ENCODE peak calls at places on chromosomes 2 and 18, in nine cellular contexts. N is Karpas-422, G is IMR-90, Z is astrocyte, W is GM23248, F is DND-41, P is HCT116, I is PC-9, D is OCI-LY7. R is an unnamed sample.

GRCh38 chr18:62018034-62018760 is 125.4 kb upstream of the RNF152 start:
- DNase-seq in N (no peak), G (peak; percentile 95), Z (peak; percentile 65), W (peak; percentile 77), F (no peak), P (no peak), I (no peak), D (no peak), R (no peak)

GRCh38 chr2:104163611-104164157 is 690.2 kb upstream of the POU3F3 start:
- DNase-seq in N (no peak), G (no peak), Z (peak; percentile 23), W (no peak), F (no peak), P (no peak), I (no peak), D (no peak), R (no peak)

GRCh38 chr2:39121523-39122063 is 742 bp upstream of the SOS1 start:
- DNase-seq in N (peak; percentile 71), G (no peak), Z (no peak), W (peak; percentile 28), F (no peak), P (no peak), I (no peak), D (peak; percentile 37), R (peak; percentile 26)

GRCh38 chr2:178449700-178450573 is 1.0 kb downstream of the PRKRA start:
- DNase-seq in N (no peak), G (peak; percentile 11), Z (no peak), W (peak; percentile 40), F (no peak), P (no peak), I (no peak), D (peak; percentile 18), R (no peak)

GRCh38 chr18:58866261-58867232 is 1.9 kb downstream of the ZNF532 start:
- DNase-seq in N (no peak), G (no peak), Z (no peak), W (no peak), F (no peak), P (no peak), I (no peak), D (no peak), R (no peak)

GRCh38 chr18:57436193-57436964 is 1.2 kb downstream of the ONECUT2 start:
- DNase-seq in N (no peak), G (no peak), Z (no peak), W (no peak), F (no peak), P (no peak), I (no peak), D (no peak), R (peak; percentile 12)

GRCh38 chr2:76953733-76954347 is 568.3 kb downstream of the LRRTM4 start:
- DNase-seq in N (peak; percentile 92), G (peak; percentile 41), Z (peak; percentile 2), W (peak; percentile 41), F (peak; percentile 20), P (no peak), I (peak; percentile 13), D (peak; percentile 47), R (peak; percentile 89)

GRCh38 chr18:57813245-57813644 is 10.1 kb upstream of the ATP8B1 start:
- DNase-seq in N (no peak), G (peak; percentile 99), Z (peak; percentile 99), W (peak; percentile 93), F (no peak), P (peak; percentile 31), I (no peak), D (no peak), R (peak; percentile 84)

GRCh38 chr2:191051825-191052778 is 38.1 kb upstream of the STAT1 start:
- DNase-seq in N (peak; percentile 72), G (peak; percentile 74), Z (peak; percentile 40), W (peak; percentile 80), F (peak; percentile 42), P (peak; percentile 45), I (no peak), D (peak; percentile 61), R (peak; percentile 62)

GRCh38 chr2:28224648-28225471 is 167.8 kb upstream of the FOSL2 start:
- DNase-seq in N (no peak), G (peak; percentile 93), Z (peak; percentile 97), W (peak; percentile 82), F (peak; percentile 33), P (no peak), I (no peak), D (no peak), R (no peak)

GRCh38 chr2:62539892-62540785 is 34.1 kb upstream of the TMEM17 start:
- DNase-seq in N (no peak), G (no peak), Z (peak; percentile 8), W (peak; percentile 12), F (no peak), P (no peak), I (no peak), D (no peak), R (no peak)

GRCh38 chr2:128263902-128264331 is 54.8 kb downstream of the HS6ST1 start:
- DNase-seq in N (no peak), G (no peak), Z (no peak), W (no peak), F (no peak), P (no peak), I (no peak), D (no peak), R (no peak)

GRCh38 chr18:74806073-74806472 is 208.4 kb downstream of the ZNF407 start:
- DNase-seq in N (no peak), G (no peak), Z (no peak), W (no peak), F (no peak), P (peak; percentile 28), I (peak; percentile 38), D (no peak), R (peak; percentile 83)

GRCh38 chr2:12955864-12956263 is 239.1 kb downstream of the TRIB2 start:
- DNase-seq in N (no peak), G (no peak), Z (no peak), W (no peak), F (no peak), P (no peak), I (no peak), D (no peak), R (no peak)

GRCh38 chr2:109372171-109372568 is 241.6 kb downstream of the SEPTIN10 start:
- DNase-seq in N (no peak), G (no peak), Z (no peak), W (no peak), F (no peak), P (no peak), I (no peak), D (no peak), R (no peak)

DNA sequence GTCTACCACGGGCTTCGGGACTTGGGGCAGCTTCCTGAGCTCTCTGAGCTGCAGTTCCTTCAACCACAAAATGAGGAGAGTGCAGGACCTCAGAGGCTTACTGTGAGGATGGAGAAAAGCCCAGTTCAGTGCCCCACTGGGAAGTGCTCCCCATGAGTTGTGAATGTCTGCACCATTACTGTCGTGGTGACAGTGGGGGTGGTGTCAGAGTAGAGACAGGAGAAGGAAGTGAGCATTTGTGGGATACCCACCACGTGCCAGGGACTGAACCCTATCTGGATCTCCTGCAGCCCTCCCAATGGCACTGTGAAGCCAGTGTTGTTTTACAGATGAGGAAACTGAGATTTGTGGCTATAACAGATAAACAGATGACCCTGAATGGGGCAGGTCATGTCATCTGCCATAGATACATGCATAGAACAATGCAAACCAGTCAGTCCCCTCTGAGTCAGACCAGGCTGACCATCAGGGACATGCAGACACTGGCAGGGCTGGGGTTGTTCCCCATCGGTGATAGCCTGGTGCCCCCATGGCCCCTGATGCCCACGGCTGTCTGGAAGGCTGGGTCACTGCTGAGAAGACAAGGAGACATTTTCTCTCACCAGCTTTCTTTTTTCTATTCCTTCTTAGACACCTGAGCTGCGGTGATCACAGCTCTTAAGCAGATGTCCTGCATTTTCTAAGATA is 60.8 kb downstream of the EMILIN2 start:
- DNase-seq in N (no peak), G (no peak), Z (no peak), W (peak; percentile 21), F (peak; percentile 27), P (no peak), I (no peak), D (no peak), R (no peak)
- H3K4me3 ChIP-seq in N (no peak overlapping the region), G (no peak overlapping the region), Z (peak overlapping the region; percentile 62), W (peak overlapping the region; percentile 77), F (peak overlapping the region; percentile 81), P (peak overlapping the region; percentile 64), I (no peak overlapping the region), D (peak overlapping the region; percentile 61), R (peak overlapping the region; percentile 57)

GRCh38 chr2:127218843-127219715 is 1.0 kb downstream of the CYP27C1 start:
- DNase-seq in N (no peak), G (no peak), Z (no peak), W (peak; percentile 67), F (no peak), P (no peak), I (peak; percentile 34), D (no peak), R (peak; percentile 54)
- H3K4me2 ChIP-seq in N (no peak overlapping the region), G (peak overlapping the region; percentile 46), Z (peak overlapping the region; percentile 84), W (peak overlapping the region; percentile 93), F (no peak overlapping the region), P (no peak overlapping the region), I (peak overlapping the region; percentile 96), D (no peak overlapping the region), R (peak overlapping the region; percentile 88)

DNA sequence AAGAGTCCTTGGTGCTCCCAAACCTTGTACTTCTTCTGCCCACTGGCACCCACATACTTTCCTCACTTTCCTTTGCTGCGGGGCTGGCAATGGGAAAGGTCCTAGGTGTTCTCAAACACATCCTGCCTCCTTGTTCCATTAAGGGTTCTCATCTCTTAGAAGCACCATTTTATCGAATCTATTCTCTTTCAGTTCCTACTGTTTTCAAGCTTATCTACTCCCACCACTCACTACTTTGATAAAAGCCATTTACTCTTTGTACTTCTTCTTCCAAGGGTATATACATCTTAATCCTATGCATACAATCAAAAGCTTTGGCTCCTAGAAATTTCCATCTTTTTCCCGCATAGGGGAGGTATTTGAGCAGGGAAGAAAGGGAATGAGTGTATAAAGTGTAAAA is 77.1 kb upstream of the LRRTM1 start:
- DNase-seq in N (no peak), G (no peak), Z (no peak), W (no peak), F (no peak), P (no peak), I (no peak), D (no peak), R (no peak)
- H3K27ac ChIP-seq in N (no peak overlapping the region), G (no peak overlapping the region), Z (no peak overlapping the region), W (no peak overlapping the region), F (no peak overlapping the region), P (no peak overlapping the region), I (no peak overlapping the region), D (no peak overlapping the region), R (no peak overlapping the region)

DNA sequence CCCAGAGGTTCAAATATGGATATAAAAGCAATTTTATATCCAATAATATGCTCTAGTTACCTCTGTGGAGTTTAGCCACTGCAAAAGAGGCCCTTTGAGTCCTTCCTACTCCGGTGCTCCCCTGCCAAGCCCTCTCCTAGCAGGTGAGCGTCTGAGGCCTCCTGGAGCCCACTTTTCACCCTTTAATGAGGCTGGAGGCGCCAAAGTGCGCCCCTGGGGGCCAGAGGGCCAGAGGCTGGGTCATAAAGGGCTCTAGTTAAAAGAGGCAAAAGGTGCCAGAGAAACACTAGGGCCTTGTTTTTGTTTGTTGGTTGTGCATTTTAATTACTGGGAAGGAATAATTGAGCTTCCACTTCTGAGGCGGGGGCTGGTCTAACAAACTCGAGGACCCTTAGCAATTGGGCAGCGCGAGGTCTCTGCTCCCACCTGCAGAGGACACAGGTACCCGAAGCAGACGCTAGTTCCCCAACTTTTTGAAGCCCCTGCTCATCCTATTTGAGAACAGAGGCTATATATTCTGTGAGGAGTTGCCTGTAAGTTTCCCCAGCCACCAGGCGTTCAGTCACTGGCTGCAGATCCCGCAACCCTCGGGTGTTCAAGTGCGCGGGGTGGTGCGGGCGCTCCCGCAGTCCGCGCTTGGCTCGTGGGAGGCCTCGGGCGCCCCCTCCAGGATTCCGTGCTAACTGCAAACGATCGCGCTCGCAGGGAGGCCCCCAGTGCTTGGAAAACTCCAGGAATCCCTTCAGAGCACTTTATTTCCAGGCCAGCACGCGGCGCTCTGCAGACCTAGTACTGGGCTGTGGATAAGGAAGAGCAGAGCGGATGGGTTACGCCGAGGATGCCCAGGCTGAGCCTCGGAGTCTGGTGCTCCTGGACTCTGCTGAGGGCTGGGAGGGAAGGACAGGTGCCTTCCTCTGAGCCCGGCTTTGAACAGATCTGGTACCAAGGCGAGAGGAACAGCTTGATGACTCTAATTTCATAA is 14.1 kb downstream of the MSGN1 start:
- DNase-seq in N (peak; percentile 87), G (peak; percentile 65), Z (peak; percentile 55), W (peak; percentile 82), F (no peak), P (peak; percentile 82), I (peak; percentile 56), D (peak; percentile 8), R (peak; percentile 97)
- H3K4me3 ChIP-seq in N (peak overlapping the region; percentile 59), G (peak overlapping the region; percentile 14), Z (no peak overlapping the region), W (peak overlapping the region; percentile 58), F (no peak overlapping the region), P (no peak overlapping the region), I (peak overlapping the region; percentile 38), D (no peak overlapping the region), R (no peak overlapping the region)